ENCODE peak calls at places on chromosomes 7 and 10, in seven cellular contexts. M is mesenchymal stem cell, K is H1, L is neuronal stem cell, O is IMR-90, C is mesendoderm, S is H9. H is an unnamed sample.

GRCh38 chr7:85489498-85489897 is 302.6 kb upstream of the SEMA3D start:
- DNase-seq in K (no peak), M (peak), L (no peak), O (peak), C (no peak), S (no peak), H (no peak)

GRCh38 chr7:102978280-102978679 is 65.5 kb downstream of the LRRC17 start:
- DNase-seq in M (peak), C (peak), S (no peak), O (peak), L (no peak), K (no peak), H (peak)

GRCh38 chr7:102830206-102830605 is 81.4 kb downstream of the FAM185A start:
- DNase-seq in M (peak), L (no peak), C (no peak), S (no peak), K (no peak), O (peak), H (no peak)

GRCh38 chr7:444606-445005 is 75.0 kb downstream of the PDGFA start:
- DNase-seq in M (no peak), C (no peak), S (no peak), K (no peak), O (no peak), L (no peak), H (no peak)

GRCh38 chr10:96758423-96758822 is 38.1 kb upstream of the PIK3AP1 start:
- DNase-seq in L (no peak), C (no peak), O (no peak), S (no peak), M (no peak), K (no peak), H (no peak)

GRCh38 chr10:86210416-86210815 is 156.2 kb downstream of the GRID1 start:
- DNase-seq in S (no peak), L (no peak), K (no peak), O (no peak), M (no peak), C (no peak), H (no peak)

GRCh38 chr10:79270471-79271246 is 76.6 kb upstream of the PPIF start:
- DNase-seq in M (peak), O (no peak), S (no peak), C (no peak), K (no peak), L (no peak), H (peak)

GRCh38 chr7:2084331-2084730 is 148.4 kb downstream of the MAD1L1 start:
- DNase-seq in M (no peak), S (no peak), L (no peak), K (no peak), O (no peak), C (no peak), H (no peak)

GRCh38 chr7:107133396-107133795 is 35.4 kb upstream of the HBP1 start:
- DNase-seq in M (no peak), S (no peak), O (no peak), K (no peak), C (no peak), L (no peak), H (no peak)

GRCh38 chr10:21169271-21169670 is 272.2 kb upstream of the NEBL start:
- DNase-seq in S (no peak), K (no peak), C (peak), M (no peak), L (no peak), O (no peak), H (peak)

GRCh38 chr10:21165489-21165888 is 268.4 kb upstream of the NEBL start:
- DNase-seq in C (no peak), S (no peak), L (no peak), M (no peak), O (no peak), K (no peak), H (no peak)

GRCh38 chr10:21167288-21168010 is 270.3 kb upstream of the NEBL start:
- DNase-seq in L (no peak), K (no peak), S (no peak), O (no peak), M (no peak), C (no peak), H (no peak)

GRCh38 chr10:21164687-21165086 is 267.6 kb upstream of the NEBL start:
- DNase-seq in M (no peak), S (no peak), C (no peak), L (no peak), K (no peak), O (no peak), H (no peak)

DNA sequence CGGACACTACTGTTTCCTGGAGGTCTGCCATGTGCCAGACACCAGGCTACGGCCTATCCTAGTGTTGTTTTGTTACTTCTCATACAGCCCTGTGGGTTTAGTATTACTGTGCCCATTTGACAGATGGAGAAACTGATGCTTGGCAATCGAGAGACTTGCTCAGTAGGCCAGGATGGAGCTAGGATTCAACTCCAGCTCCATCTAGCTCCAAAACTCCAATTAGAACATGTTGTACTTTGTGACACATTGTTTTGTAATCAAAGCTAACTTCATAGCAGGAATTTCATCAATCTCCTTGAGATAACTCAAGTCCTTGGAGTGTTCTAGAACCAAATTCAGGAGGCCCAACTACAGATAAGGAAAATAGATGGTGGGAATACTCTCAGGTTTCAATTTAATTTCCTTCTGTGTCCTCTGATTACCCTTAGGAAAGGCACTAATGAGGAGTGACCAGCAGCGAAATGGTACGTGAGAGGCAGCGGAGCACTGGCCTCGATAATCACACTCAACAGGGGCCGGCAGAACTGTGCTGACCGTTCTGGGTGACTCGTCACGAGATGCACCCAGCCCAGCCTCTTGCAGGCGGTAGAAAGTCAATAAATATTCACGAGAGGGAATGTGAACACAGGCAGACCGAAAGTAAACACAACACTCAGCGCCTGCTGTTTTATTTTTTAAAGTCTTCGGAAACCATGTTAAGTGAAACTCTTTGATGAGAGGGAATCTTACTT is 269.6 kb upstream of the NEBL start:
- DNase-seq in C (no peak), O (no peak), L (no peak), M (peak), S (no peak), K (no peak), H (no peak)
- H4K8ac ChIP-seq in C (no peak), O (no peak), L (no peak), M (no peak), S (no peak), K (no peak), H (no peak)

GRCh38 chr7:30913821-30914515 is 2.3 kb downstream of the AQP1 start:
- DNase-seq in K (no peak), L (no peak), S (no peak), M (no peak), C (no peak), O (no peak), H (peak)
- H3K9ac ChIP-seq in K (no peak), L (peak), S (no peak), M (peak), C (no peak), O (no peak), H (no peak)

DNA sequence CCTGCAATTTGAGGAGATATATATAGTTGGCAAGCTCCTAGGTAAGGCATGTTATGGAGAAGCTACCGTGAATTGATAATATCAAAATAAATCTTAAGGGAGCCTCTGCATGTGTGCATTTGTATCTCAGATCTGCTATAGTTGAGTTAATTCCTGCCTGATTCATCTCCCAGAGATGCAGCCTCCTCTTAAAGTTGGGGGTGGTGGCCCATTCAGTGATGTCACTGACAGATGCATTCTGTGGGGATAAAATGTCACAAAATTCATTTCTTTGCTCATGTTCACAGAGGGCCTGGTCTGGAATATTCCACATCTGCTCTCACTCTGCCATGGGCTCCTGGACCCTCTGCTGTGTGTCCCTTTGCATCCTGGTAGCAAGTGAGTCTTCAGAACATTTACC is 185.8 kb upstream of the PRSS1 start:
- DNase-seq in O (peak), L (no peak), C (no peak), S (no peak), K (no peak), M (no peak), H (no peak)
- H4K8ac ChIP-seq in O (peak), L (no peak), C (no peak), S (no peak), K (no peak), M (no peak), H (no peak)

GRCh38 chr10:52313350-52314006 is 603 bp upstream of the DKK1 start:
- DNase-seq in S (peak), O (peak), M (no peak), C (peak), L (no peak), K (no peak), H (no peak)
- H3K9ac ChIP-seq in S (no peak), O (peak), M (peak), C (peak), L (no peak), K (no peak), H (no peak)

H was measured in trophoblast cell.